ENCODE peak calls at places on chromosome 3, in five cellular contexts. One of them, this sample, is unnamed.
A peak's percentile ranks its signal among the peaks of the same experiment; 100 is the strongest.

GRCh38 chr3:105867690-105868449 is 942 bp downstream of the CBLB start:
- DNase-seq in D721Med: no peak
- DNase-seq in psoas muscle: no peak
- DNase-seq in adrenal gland: no peak
- DNase-seq in dorsolateral prefrontal cortex: no peak
- DNase-seq in this sample: no peak

GRCh38 chr3:4943553-4943952 is 35.7 kb upstream of the BHLHE40 start:
- DNase-seq in dorsolateral prefrontal cortex: no peak
- DNase-seq in D721Med: no peak
- DNase-seq in adrenal gland: no peak
- DNase-seq in psoas muscle: no peak
- DNase-seq in this sample: no peak

GRCh38 chr3:21729888-21730459 is 21.0 kb downstream of the ZNF385D start:
- DNase-seq in D721Med: no peak
- DNase-seq in dorsolateral prefrontal cortex: no peak
- DNase-seq in adrenal gland: no peak
- DNase-seq in psoas muscle: no peak
- DNase-seq in this sample: no peak

GRCh38 chr3:106209482-106209881 is 340.7 kb upstream of the CBLB start:
- DNase-seq in psoas muscle: no peak
- DNase-seq in adrenal gland: no peak
- DNase-seq in D721Med: no peak
- DNase-seq in dorsolateral prefrontal cortex: no peak
- DNase-seq in this sample: no peak

GRCh38 chr3:197846491-197846890 is 55.4 kb downstream of the LRCH3 start:
- DNase-seq in adrenal gland: no peak
- DNase-seq in D721Med: no peak
- DNase-seq in psoas muscle: no peak
- DNase-seq in dorsolateral prefrontal cortex: no peak
- DNase-seq in this sample: no peak

GRCh38 chr3:55482496-55483195 is 4.5 kb downstream of the WNT5A start:
- DNase-seq in dorsolateral prefrontal cortex: no peak
- DNase-seq in psoas muscle: no peak
- DNase-seq in D721Med: no peak
- DNase-seq in adrenal gland: no peak
- DNase-seq in this sample: no peak

GRCh38 chr3:47123857-47124256 is 40.1 kb downstream of the SETD2 start:
- DNase-seq in dorsolateral prefrontal cortex: no peak
- DNase-seq in D721Med: no peak
- DNase-seq in adrenal gland: no peak
- DNase-seq in psoas muscle: no peak
- DNase-seq in this sample: no peak

GRCh38 chr3:173395412-173396181 is 1.9 kb upstream of the NLGN1 start:
- DNase-seq in adrenal gland: peak; percentile 63
- DNase-seq in psoas muscle: peak; percentile 90
- DNase-seq in dorsolateral prefrontal cortex: peak; percentile 95
- DNase-seq in D721Med: no peak
- DNase-seq in this sample: peak; percentile 79

GRCh38 chr3:110423276-110423675 is 648.3 kb upstream of the NECTIN3 start:
- DNase-seq in psoas muscle: no peak
- DNase-seq in dorsolateral prefrontal cortex: no peak
- DNase-seq in D721Med: no peak
- DNase-seq in adrenal gland: no peak
- DNase-seq in this sample: no peak

GRCh38 chr3:105351821-105352220 is 14.9 kb upstream of the ALCAM start:
- DNase-seq in psoas muscle: no peak
- DNase-seq in adrenal gland: no peak
- DNase-seq in dorsolateral prefrontal cortex: no peak
- DNase-seq in D721Med: no peak
- DNase-seq in this sample: no peak

GRCh38 chr3:54046677-54047214 is 75.6 kb upstream of the CACNA2D3 start:
- DNase-seq in D721Med: no peak
- DNase-seq in adrenal gland: peak; percentile 65
- DNase-seq in psoas muscle: no peak
- DNase-seq in dorsolateral prefrontal cortex: no peak
- DNase-seq in this sample: no peak

GRCh38 chr3:56254835-56255234 is 213.4 kb downstream of the ERC2 start:
- DNase-seq in psoas muscle: no peak
- DNase-seq in adrenal gland: no peak
- DNase-seq in D721Med: no peak
- DNase-seq in dorsolateral prefrontal cortex: no peak
- DNase-seq in this sample: no peak

GRCh38 chr3:62587579-62588031 is 214.3 kb upstream of the FEZF2 start:
- DNase-seq in D721Med: no peak
- DNase-seq in psoas muscle: no peak
- DNase-seq in adrenal gland: no peak
- DNase-seq in dorsolateral prefrontal cortex: no peak
- DNase-seq in this sample: no peak

GRCh38 chr3:197367081-197367780 is 68.8 kb upstream of the DLG1 start:
- DNase-seq in adrenal gland: peak; percentile 54
- DNase-seq in dorsolateral prefrontal cortex: peak; percentile 51
- DNase-seq in D721Med: peak; percentile 63
- DNase-seq in psoas muscle: no peak
- DNase-seq in this sample: no peak

GRCh38 chr3:53859178-53859577 is 12.8 kb downstream of the IL17RB start:
- DNase-seq in dorsolateral prefrontal cortex: no peak
- DNase-seq in adrenal gland: no peak
- DNase-seq in D721Med: no peak
- DNase-seq in psoas muscle: no peak
- DNase-seq in this sample: no peak

GRCh38 chr3:103977417-103977816 is 1389.3 kb upstream of the ALCAM start:
- DNase-seq in dorsolateral prefrontal cortex: no peak
- DNase-seq in D721Med: no peak
- DNase-seq in adrenal gland: no peak
- DNase-seq in psoas muscle: no peak
- DNase-seq in this sample: no peak

GRCh38 chr3:119147494-119147893 is 1.5 kb downstream of the TEX55 start:
- DNase-seq in adrenal gland: no peak
- DNase-seq in dorsolateral prefrontal cortex: no peak
- DNase-seq in psoas muscle: no peak
- DNase-seq in D721Med: no peak
- DNase-seq in this sample: no peak

GRCh38 chr3:48187579-48188265 is 495 bp downstream of the CDC25A start:
- DNase-seq in dorsolateral prefrontal cortex: no peak
- DNase-seq in adrenal gland: peak; percentile 19
- DNase-seq in D721Med: no peak
- DNase-seq in psoas muscle: peak; percentile 86
- DNase-seq in this sample: peak; percentile 24

GRCh38 chr3:185647134-185647879 is 61.2 kb downstream of the SENP2 start:
- DNase-seq in D721Med: no peak
- DNase-seq in adrenal gland: no peak
- DNase-seq in psoas muscle: no peak
- DNase-seq in dorsolateral prefrontal cortex: no peak
- DNase-seq in this sample: no peak

GRCh38 chr3:94395851-94396250 is 333.0 kb downstream of the NSUN3 start:
- DNase-seq in psoas muscle: no peak
- DNase-seq in dorsolateral prefrontal cortex: no peak
- DNase-seq in D721Med: no peak
- DNase-seq in adrenal gland: no peak
- DNase-seq in this sample: no peak

GRCh38 chr3:22728406-22728805 is 474.7 kb upstream of the UBE2E2 start:
- DNase-seq in dorsolateral prefrontal cortex: no peak
- DNase-seq in psoas muscle: no peak
- DNase-seq in adrenal gland: no peak
- DNase-seq in D721Med: no peak
- DNase-seq in this sample: no peak

GRCh38 chr3:11379824-11380281 is 107.7 kb downstream of the ATG7 start:
- DNase-seq in psoas muscle: no peak
- DNase-seq in D721Med: no peak
- DNase-seq in dorsolateral prefrontal cortex: no peak
- DNase-seq in adrenal gland: no peak
- DNase-seq in this sample: no peak

GRCh38 chr3:114660124-114660523 is 366.3 kb downstream of the TIGIT start:
- DNase-seq in adrenal gland: peak; percentile 25
- DNase-seq in psoas muscle: peak; percentile 35
- DNase-seq in dorsolateral prefrontal cortex: no peak
- DNase-seq in D721Med: no peak
- DNase-seq in this sample: no peak

GRCh38 chr3:126469479-126469878 is 6.2 kb downstream of the ZXDC start:
- DNase-seq in dorsolateral prefrontal cortex: no peak
- DNase-seq in D721Med: no peak
- DNase-seq in psoas muscle: peak; percentile 40
- DNase-seq in adrenal gland: peak; percentile 6
- DNase-seq in this sample: no peak

GRCh38 chr3:126475411-126476114 is at the start of gene ZXDC:
- DNase-seq in dorsolateral prefrontal cortex: peak; percentile 93
- DNase-seq in D721Med: peak; percentile 98
- DNase-seq in psoas muscle: peak; percentile 98
- DNase-seq in adrenal gland: peak; percentile 93
- DNase-seq in this sample: peak; percentile 78

GRCh38 chr3:126474498-126475410 is 937 bp downstream of the ZXDC start:
- DNase-seq in D721Med: no peak
- DNase-seq in dorsolateral prefrontal cortex: no peak
- DNase-seq in psoas muscle: peak; percentile 79
- DNase-seq in adrenal gland: peak; percentile 67
- DNase-seq in this sample: no peak

GRCh38 chr3:126473292-126474168 is 2.2 kb downstream of the ZXDC start:
- DNase-seq in dorsolateral prefrontal cortex: no peak
- DNase-seq in adrenal gland: no peak
- DNase-seq in D721Med: no peak
- DNase-seq in psoas muscle: peak; percentile 14
- DNase-seq in this sample: no peak

DNA sequence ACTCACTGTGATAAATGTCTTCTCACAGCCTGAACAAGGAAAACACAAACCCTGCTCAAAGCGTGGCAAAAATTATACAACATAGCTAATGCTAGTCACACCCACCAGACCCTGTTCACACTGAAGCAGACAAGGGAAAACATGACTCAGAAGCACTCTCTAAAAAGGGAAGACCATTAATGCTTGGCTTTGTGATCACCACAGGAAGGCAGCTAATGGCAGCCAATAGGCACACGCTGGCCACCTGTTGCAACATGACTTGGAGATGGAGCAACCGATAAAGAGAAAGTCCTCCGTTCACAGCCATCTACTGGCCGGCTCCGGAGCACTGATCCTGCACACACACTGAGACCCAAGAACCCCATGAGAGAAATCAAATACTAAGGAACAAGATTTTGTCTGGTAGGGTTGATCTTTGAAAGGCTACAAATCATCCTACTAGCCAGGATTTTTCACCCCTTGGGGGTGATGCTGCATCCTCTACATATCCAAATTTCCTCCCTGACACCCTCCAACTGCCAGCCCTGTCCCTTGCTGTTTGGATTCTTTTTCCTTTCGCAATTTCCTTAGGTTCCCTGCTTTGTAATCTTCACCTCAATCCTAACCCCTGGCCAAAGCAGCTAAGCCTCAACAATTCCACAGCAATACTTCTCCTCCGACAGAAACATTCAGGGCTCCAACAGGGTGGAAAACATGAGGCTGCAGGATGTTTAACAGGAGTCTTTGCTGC is 3.2 kb downstream of the ZXDC start:
- DNase-seq in D721Med: no peak
- DNase-seq in dorsolateral prefrontal cortex: peak; percentile 68
- DNase-seq in adrenal gland: peak; percentile 88
- DNase-seq in psoas muscle: peak; percentile 92
- DNase-seq in this sample: peak; percentile 78
- TF ChIP-seq CTCF in D721Med: no peak
- TF ChIP-seq CTCF in dorsolateral prefrontal cortex: peak; percentile 22
- TF ChIP-seq CTCF in adrenal gland: no peak
- TF ChIP-seq CTCF in psoas muscle: peak; percentile 23
- TF ChIP-seq CTCF in this sample: no peak

DNA sequence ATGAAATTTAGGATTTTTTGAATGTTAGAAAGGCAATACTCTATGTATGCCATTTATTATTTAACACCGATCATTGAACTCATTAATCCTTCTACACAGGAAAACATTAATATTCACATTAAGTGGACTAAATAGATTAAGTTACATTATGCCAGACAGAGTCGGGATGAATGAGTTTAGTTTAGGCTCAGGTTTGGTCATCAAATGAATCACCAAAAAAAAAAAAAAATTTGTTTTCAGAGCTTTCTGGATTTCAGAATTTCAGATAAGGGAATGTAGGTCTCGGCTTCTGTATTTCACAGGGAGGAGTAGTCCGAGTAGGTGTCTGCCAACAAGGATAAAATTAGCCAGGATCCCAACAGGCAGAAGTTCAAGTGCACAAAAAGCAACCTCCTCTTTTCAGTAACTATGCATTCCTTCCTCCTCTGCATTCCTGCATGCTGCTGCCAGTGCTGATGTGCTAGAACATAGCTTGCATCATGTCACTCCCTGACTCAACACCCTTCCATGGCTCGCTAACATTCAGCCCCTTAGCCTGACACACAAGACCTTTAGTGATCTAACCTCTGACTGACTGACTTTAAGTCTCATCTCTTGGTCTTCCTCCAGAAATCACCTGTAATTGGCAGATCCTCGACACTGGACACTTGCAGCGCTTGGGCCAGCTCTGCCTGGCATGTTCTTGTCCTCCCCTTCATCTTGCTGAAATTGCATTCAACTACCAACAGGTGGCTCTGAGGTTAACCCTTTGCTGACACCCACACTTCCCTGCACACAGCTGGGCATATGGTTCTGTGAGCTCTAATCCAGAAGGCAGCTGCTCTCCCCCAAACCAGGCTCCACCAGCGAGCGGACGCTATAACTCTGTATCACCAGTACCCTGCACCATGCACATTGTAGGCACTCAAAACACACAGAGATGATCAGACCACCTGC is 145.4 kb upstream of the PROK2 start:
- DNase-seq in D721Med: peak; percentile 55
- DNase-seq in psoas muscle: no peak
- DNase-seq in adrenal gland: peak; percentile 44
- DNase-seq in dorsolateral prefrontal cortex: peak; percentile 54
- DNase-seq in this sample: no peak
- TF ChIP-seq CTCF in D721Med: no peak
- TF ChIP-seq CTCF in psoas muscle: no peak
- TF ChIP-seq CTCF in adrenal gland: no peak
- TF ChIP-seq CTCF in dorsolateral prefrontal cortex: no peak
- TF ChIP-seq CTCF in this sample: no peak

DNA sequence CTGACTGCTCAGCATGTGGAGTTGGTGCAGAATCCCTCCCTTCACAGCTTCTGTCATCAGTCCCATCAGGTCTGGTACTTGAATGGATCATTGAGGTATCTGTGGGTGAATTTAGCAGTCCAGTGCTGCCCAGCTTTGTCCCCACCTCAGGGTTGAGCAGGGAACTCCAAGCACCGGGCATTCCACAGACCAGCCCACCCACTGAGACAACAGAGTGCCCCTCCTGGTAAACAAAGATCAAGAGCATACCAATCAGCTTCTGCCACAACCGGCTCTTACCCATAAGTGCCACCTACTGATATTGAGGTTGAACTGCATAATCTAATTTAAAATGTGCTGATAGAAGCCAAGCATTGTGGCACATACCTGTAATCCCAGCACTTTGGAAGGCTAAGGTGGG is 57.1 kb upstream of the FXR1 start:
- DNase-seq in dorsolateral prefrontal cortex: no peak
- DNase-seq in D721Med: no peak
- DNase-seq in psoas muscle: no peak
- DNase-seq in adrenal gland: no peak
- DNase-seq in this sample: no peak
- TF ChIP-seq CTCF in dorsolateral prefrontal cortex: no peak
- TF ChIP-seq CTCF in D721Med: peak; percentile 37
- TF ChIP-seq CTCF in psoas muscle: peak; percentile 12
- TF ChIP-seq CTCF in adrenal gland: no peak
- TF ChIP-seq CTCF in this sample: no peak

DNA sequence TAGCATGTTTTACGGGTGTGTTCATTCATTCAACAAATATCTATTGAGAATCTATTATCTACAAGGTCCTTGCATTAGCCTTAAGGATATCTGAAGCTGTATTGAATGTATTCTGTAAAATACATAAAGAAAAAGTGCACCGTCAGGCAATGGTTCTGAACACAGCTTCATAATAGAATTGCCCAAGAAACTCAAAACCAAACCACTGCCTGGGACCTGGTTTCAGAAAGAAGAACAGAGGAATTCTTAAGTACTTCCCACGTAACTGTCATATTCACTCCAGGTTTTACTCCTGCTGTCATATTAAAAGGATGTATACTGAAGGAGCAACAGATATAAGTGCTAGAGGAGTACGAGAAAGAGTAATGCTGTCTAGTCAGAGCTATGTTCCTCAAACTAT is 115.9 kb downstream of the FGF12 start:
- DNase-seq in psoas muscle: no peak
- DNase-seq in D721Med: no peak
- DNase-seq in adrenal gland: no peak
- DNase-seq in dorsolateral prefrontal cortex: no peak
- DNase-seq in this sample: no peak
- TF ChIP-seq CTCF in psoas muscle: no peak
- TF ChIP-seq CTCF in D721Med: no peak
- TF ChIP-seq CTCF in adrenal gland: no peak
- TF ChIP-seq CTCF in dorsolateral prefrontal cortex: no peak
- TF ChIP-seq CTCF in this sample: no peak